ENCODE peak calls at places on chromosome 14, in seven cellular contexts. A is uterus, Y is stomach, T is tibial artery, D is lung, I is cardiac muscle cell, K is astrocyte. S is an unnamed sample.

GRCh38 chr14:61388976-61389576 is 67.7 kb downstream of the PRKCH start:
- DNase-seq in A (no peak), Y (no peak), T (no peak), D (no peak), I (no peak), K (no peak), S (no peak)

GRCh38 chr14:50237448-50237847 is 6.1 kb upstream of the SOS2 start:
- DNase-seq in A (no peak), Y (no peak), T (no peak), D (no peak), I (no peak), K (no peak), S (no peak)

GRCh38 chr14:67704484-67705089 is 2.9 kb downstream of the RDH12 start:
- DNase-seq in A (no peak), Y (no peak), T (no peak), D (no peak), I (peak; percentile 74), K (peak; percentile 12), S (no peak)

GRCh38 chr14:71142375-71143038 is 235.2 kb downstream of the PCNX1 start:
- DNase-seq in A (no peak), Y (no peak), T (no peak), D (no peak), I (peak; percentile 93), K (peak; percentile 100), S (peak; percentile 91)

GRCh38 chr14:35398095-35398584 is 6.4 kb downstream of the NFKBIA start:
- DNase-seq in A (peak; percentile 29), Y (no peak), T (peak; percentile 69), D (no peak), I (peak; percentile 44), K (no peak), S (no peak)

GRCh38 chr14:53515264-53515663 is 362.1 kb upstream of the DDHD1 start:
- DNase-seq in A (no peak), Y (no peak), T (no peak), D (no peak), I (no peak), K (peak; percentile 39), S (no peak)

GRCh38 chr14:61076531-61076930 is 95.5 kb downstream of the SLC38A6 start:
- DNase-seq in A (no peak), Y (no peak), T (no peak), D (no peak), I (peak; percentile 58), K (peak; percentile 65), S (no peak)

GRCh38 chr14:63286071-63286470 is 32.7 kb downstream of the GPHB5 start:
- DNase-seq in A (no peak), Y (no peak), T (no peak), D (no peak), I (no peak), K (no peak), S (no peak)

GRCh38 chr14:22039938-22040780 is 366.5 kb upstream of the OR4E1 start:
- DNase-seq in A (no peak), Y (no peak), T (no peak), D (no peak), I (peak; percentile 7), K (no peak), S (no peak)

GRCh38 chr14:65496178-65496993 is 83.9 kb downstream of the FUT8 start:
- DNase-seq in A (no peak), Y (no peak), T (no peak), D (no peak), I (peak; percentile 36), K (peak; percentile 43), S (no peak)

GRCh38 chr14:51446771-51447170 is 204.9 kb upstream of the FRMD6 start:
- DNase-seq in A (no peak), Y (no peak), T (no peak), D (no peak), I (no peak), K (no peak), S (no peak)

GRCh38 chr14:100749967-100750597 is 23.4 kb downstream of the DLK1 start:
- DNase-seq in A (no peak), Y (no peak), T (no peak), D (no peak), I (no peak), K (no peak), S (no peak)

GRCh38 chr14:96405603-96406158 is 13.8 kb downstream of the AK7 start:
- DNase-seq in A (no peak), Y (no peak), T (no peak), D (no peak), I (no peak), K (no peak), S (no peak)

GRCh38 chr14:103483600-103483999 is 39.0 kb downstream of the CKB start:
- DNase-seq in A (no peak), Y (peak; percentile 34), T (no peak), D (no peak), I (peak; percentile 64), K (peak; percentile 92), S (peak; percentile 80)

GRCh38 chr14:106060576-106060975 is 534.2 kb downstream of the TMEM121 start:
- DNase-seq in A (no peak), Y (no peak), T (no peak), D (no peak), I (no peak), K (no peak), S (no peak)

GRCh38 chr14:106051790-106052189 is 525.4 kb downstream of the TMEM121 start:
- DNase-seq in A (no peak), Y (no peak), T (no peak), D (no peak), I (no peak), K (no peak), S (no peak)

GRCh38 chr14:106058342-106058741 is 532.0 kb downstream of the TMEM121 start:
- DNase-seq in A (no peak), Y (no peak), T (no peak), D (no peak), I (no peak), K (no peak), S (no peak)

DNA sequence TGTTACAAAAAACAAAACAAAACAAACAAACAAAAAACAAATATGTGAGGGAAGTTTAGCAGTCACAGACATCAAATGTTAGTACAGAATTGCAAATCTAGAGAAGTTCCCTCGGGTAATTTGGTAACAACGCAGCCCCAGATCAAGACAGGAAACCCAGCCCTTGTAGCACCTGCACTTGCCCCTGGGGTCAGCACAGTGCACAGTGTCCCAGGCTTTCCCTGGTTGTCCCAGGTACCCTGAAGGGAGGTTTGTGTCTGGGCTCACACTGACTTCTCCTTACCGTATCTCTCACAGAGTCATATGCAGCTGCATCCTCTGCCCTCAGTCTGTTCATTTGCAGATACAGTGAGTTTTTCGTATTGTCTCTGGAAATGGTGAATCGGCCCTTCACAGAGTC is 528.9 kb downstream of the TMEM121 start:
- DNase-seq in A (no peak), Y (no peak), T (no peak), D (no peak), I (no peak), K (no peak), S (no peak)
- H3K9me3 ChIP-seq in A (no peaks in the 10 kb centered on the region), Y (no peaks in the 10 kb centered on the region), T (no peaks in the 10 kb centered on the region), D (peaks cover 4% of the 10 kb centered on the region), I (no peaks in the 10 kb centered on the region), K (no peaks in the 10 kb centered on the region), S (peaks cover 28% of the 10 kb centered on the region)

GRCh38 chr14:86035882-86036281 is 505.9 kb downstream of the FLRT2 start:
- DNase-seq in A (no peak), Y (no peak), T (no peak), D (no peak), I (peak; percentile 43), K (no peak), S (no peak)
- TF ChIP-seq CTCF in A (no peak), Y (peak; percentile 22), T (no peak), D (no peak), I (peak; percentile 56), K (no peak), S (peak; percentile 39)

GRCh38 chr14:91352696-91353692 is 64.6 kb downstream of the CCDC88C start:
- DNase-seq in A (no peak), Y (no peak), T (no peak), D (no peak), I (no peak), K (no peak), S (no peak)
- H3K27me3 ChIP-seq in A (no peaks in the 10 kb centered on the region), Y (no peaks in the 10 kb centered on the region), T (peaks cover 7% of the 10 kb centered on the region), D (no peaks in the 10 kb centered on the region), I (peaks cover 63% of the 10 kb centered on the region), K (peaks cover 22% of the 10 kb centered on the region), S (peaks cover 9% of the 10 kb centered on the region)

GRCh38 chr14:28001002-28001401 is 765.6 kb upstream of the FOXG1 start:
- DNase-seq in A (no peak), Y (no peak), T (no peak), D (no peak), I (no peak), K (no peak), S (no peak)
- H3K9me3 ChIP-seq in A (no peaks in the 10 kb centered on the region), Y (peaks cover 13% of the 10 kb centered on the region), T (no peaks in the 10 kb centered on the region), D (peaks cover 6% of the 10 kb centered on the region), I (no peaks in the 10 kb centered on the region), K (no peaks in the 10 kb centered on the region), S (peaks cover 25% of the 10 kb centered on the region)

DNA sequence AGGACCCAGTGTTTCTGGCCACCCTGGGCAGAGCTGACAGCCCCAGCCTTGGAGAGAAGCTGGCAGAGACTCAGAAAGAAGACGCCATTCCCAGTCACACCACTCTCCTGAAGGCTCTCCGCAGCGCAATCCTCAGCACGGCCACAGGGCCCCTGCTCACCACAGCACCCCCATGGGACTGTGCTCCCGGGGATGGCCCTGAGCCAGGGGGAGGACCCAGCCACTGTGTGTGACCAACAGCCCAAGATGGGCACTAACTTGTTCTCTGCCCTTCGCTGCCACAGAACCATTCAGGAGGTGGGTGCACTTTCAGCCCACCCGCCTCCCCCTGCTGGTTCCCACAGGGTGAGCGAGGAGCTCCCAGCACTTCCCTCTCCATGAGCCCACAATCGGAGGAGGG is 57.1 kb downstream of the CCNK start:
- DNase-seq in A (no peak), Y (no peak), T (no peak), D (no peak), I (peak; percentile 25), K (peak; percentile 28), S (no peak)
- TF ChIP-seq CTCF in A (peak; percentile 3), Y (no peak), T (no peak), D (no peak), I (peak; percentile 12), K (peak; percentile 20), S (peak; percentile 21)

GRCh38 chr14:105486974-105487448 is 325 bp downstream of the CRIP1 start:
- DNase-seq in A (peak; percentile 60), Y (no peak), T (peak; percentile 75), D (peak; percentile 70), I (no peak), K (no peak), S (no peak)
- H3K27me3 ChIP-seq in A (peaks cover 5% of the 10 kb centered on the region), Y (no peaks in the 10 kb centered on the region), T (no peaks in the 10 kb centered on the region), D (no peaks in the 10 kb centered on the region), I (no peaks in the 10 kb centered on the region), K (peaks cover 13% of the 10 kb centered on the region), S (peaks cover 27% of the 10 kb centered on the region)

DNA sequence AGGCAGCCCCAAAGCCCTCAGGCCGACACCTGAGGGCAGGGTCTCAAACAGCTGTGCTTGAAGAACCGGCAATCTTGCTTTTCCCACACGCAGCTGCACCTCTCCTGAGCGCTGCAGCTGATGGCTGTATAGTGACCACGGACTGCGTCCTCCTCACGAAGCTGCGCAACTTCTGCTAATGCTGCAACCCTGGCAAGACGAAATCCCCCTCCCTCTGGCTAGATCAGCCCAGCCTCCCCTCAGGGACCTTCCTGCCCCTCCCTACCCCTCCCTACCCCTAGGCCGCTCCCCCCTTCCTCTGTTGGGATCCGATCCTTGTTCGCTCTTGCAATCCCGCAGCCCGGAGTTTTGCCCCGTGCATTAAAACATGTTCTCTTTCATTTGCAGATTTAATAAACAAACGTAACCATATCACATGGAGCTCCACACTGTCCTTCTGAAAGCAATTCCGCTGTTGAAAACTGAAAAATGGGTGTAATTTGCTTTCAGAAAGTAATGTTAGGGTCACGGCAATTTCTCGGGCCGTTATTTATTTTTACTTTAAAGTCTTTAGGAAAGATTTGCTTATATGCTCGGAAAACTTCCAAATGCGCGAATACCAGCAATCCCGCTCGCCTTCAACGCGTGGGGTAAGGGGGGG is 4.8 kb upstream of the PAX9 start:
- DNase-seq in A (no peak), Y (no peak), T (no peak), D (no peak), I (no peak), K (no peak), S (no peak)
- H3K9me3 ChIP-seq in A (no peaks in the 10 kb centered on the region), Y (peaks cover 44% of the 10 kb centered on the region), T (no peaks in the 10 kb centered on the region), D (peaks cover 32% of the 10 kb centered on the region), I (no peaks in the 10 kb centered on the region), K (peaks cover 13% of the 10 kb centered on the region), S (peaks cover 36% of the 10 kb centered on the region)